ENCODE peak calls at places on chromosomes 3 and 15, in eight cellular contexts. F is HL-60; Y is breast epithelium; M is naive thymus-derived CD4-positive, alpha-beta T cell; P is left colon; K is transverse colon; H is astrocyte of the cerebellum; N is psoas muscle. C is an unnamed sample.

GRCh38 chr3:188431553-188431952 is 277.6 kb downstream of the LPP start:
- DNase-seq in P (no peak), Y (no peak), H (no peak), N (no peak), M (no peak), K (no peak), F (peak; percentile 33), C (no peak)

GRCh38 chr3:115633467-115633866 is 10.2 kb downstream of the GAP43 start:
- DNase-seq in H (no peak), F (no peak), N (no peak), K (no peak), P (no peak), M (no peak), Y (no peak), C (no peak)

GRCh38 chr15:48059786-48060185 is 61.0 kb upstream of the SLC24A5 start:
- DNase-seq in H (peak; percentile 47), P (peak; percentile 19), F (no peak), N (peak; percentile 20), M (no peak), Y (no peak), K (no peak), C (no peak)

GRCh38 chr15:100525894-100526512 is 2.7 kb downstream of the CERS3 start:
- DNase-seq in M (no peak), Y (peak; percentile 79), K (peak; percentile 42), N (peak; percentile 68), F (no peak), H (no peak), P (peak; percentile 11), C (no peak)

GRCh38 chr15:29859981-29860745 is 37.9 kb upstream of the TJP1 start:
- DNase-seq in M (no peak), Y (no peak), N (no peak), H (peak; percentile 83), P (no peak), F (no peak), K (no peak), C (peak; percentile 53)

GRCh38 chr3:63508305-63508704 is 144.2 kb upstream of the SNTN start:
- DNase-seq in Y (no peak), N (no peak), P (no peak), F (no peak), M (no peak), K (peak; percentile 22), H (no peak), C (no peak)

GRCh38 chr15:75578206-75578947 is 738 bp downstream of the PTPN9 start:
- DNase-seq in H (no peak), P (peak; percentile 53), F (peak; percentile 47), K (peak; percentile 44), N (peak; percentile 25), M (peak; percentile 22), Y (no peak), C (no peak)

GRCh38 chr3:14524311-14524711 is 15.8 kb downstream of the GRIP2 start:
- DNase-seq in H (no peak), M (no peak), K (no peak), Y (no peak), P (no peak), N (peak; percentile 76), F (no peak), C (no peak)

GRCh38 chr3:184209146-184209923 is 20.1 kb upstream of the VWA5B2 start:
- DNase-seq in P (no peak), F (no peak), M (no peak), Y (no peak), K (no peak), H (no peak), N (no peak), C (no peak)

C was measured in non-pigmented ciliary epithelial cell.